ENCODE peak calls at places on chromosomes 12 and 14, in six cellular contexts. W, T, H, K, N and S are unnamed samples.

GRCh38 chr14:64966976-64967375 is 5.2 kb downstream of the RAB15 start:
- DNase-seq in T (no peak), H (no peak), W (no peak), N (no peak), K (peak), S (no peak)

GRCh38 chr14:96584907-96585671 is 82.9 kb downstream of the PAPOLA start:
- DNase-seq in T (no peak), K (no peak), N (no peak), W (no peak), H (no peak), S (no peak)

GRCh38 chr14:103724116-103724515 is 8.5 kb downstream of the ZFYVE21 start:
- DNase-seq in K (no peak), N (peak), H (no peak), W (no peak), T (peak), S (peak)

GRCh38 chr14:78519863-78520262 is 349.7 kb downstream of the NRXN3 start:
- DNase-seq in W (peak), N (no peak), H (peak), K (peak), T (no peak), S (peak)

GRCh38 chr12:32517966-32518365 is 118.6 kb downstream of the FGD4 start:
- DNase-seq in N (no peak), K (no peak), W (no peak), T (no peak), H (no peak), S (no peak)

GRCh38 chr14:61197416-61197815 is 83.7 kb downstream of the TMEM30B start:
- DNase-seq in H (no peak), N (no peak), W (no peak), T (no peak), K (no peak), S (no peak)

GRCh38 chr14:61585598-61586538 is 109.4 kb upstream of the HIF1A start:
- DNase-seq in T (peak), N (no peak), K (peak), W (no peak), H (no peak), S (peak)

GRCh38 chr12:9509464-9510166 is 98.1 kb downstream of the KLRB1 start:
- DNase-seq in K (no peak), H (no peak), T (no peak), W (peak), N (no peak), S (no peak)

GRCh38 chr12:124854637-124855184 is 9.0 kb downstream of the SCARB1 start:
- DNase-seq in W (no peak), H (no peak), K (no peak), T (no peak), N (no peak), S (no peak)

GRCh38 chr12:113416091-113416754 is 6.0 kb upstream of the SDSL start:
- DNase-seq in K (no peak), N (no peak), W (no peak), H (no peak), T (no peak), S (no peak)

GRCh38 chr14:32702088-32702487 is 236.6 kb upstream of the NPAS3 start:
- DNase-seq in K (no peak), T (no peak), W (no peak), H (no peak), N (no peak), S (no peak)

GRCh38 chr12:5395443-5396401 is 36.2 kb upstream of the NTF3 start:
- DNase-seq in N (no peak), T (no peak), W (no peak), K (no peak), H (no peak), S (peak)

GRCh38 chr14:102362084-102362483 is 606 bp downstream of the CINP start:
- DNase-seq in N (no peak), T (no peak), K (peak), H (no peak), W (peak), S (no peak)

GRCh38 chr12:130765186-130765659 is 49.1 kb upstream of the RIMBP2 start:
- DNase-seq in H (no peak), W (peak), T (no peak), N (no peak), K (no peak), S (no peak)

GRCh38 chr12:123808167-123808566 is 46.1 kb downstream of the DNAH10 start:
- DNase-seq in H (no peak), N (no peak), K (peak), T (no peak), W (no peak), S (peak)

GRCh38 chr14:62209287-62209899 is 447.2 kb downstream of the SNAPC1 start:
- DNase-seq in N (no peak), T (no peak), K (no peak), W (no peak), H (no peak), S (no peak)

GRCh38 chr12:3164454-3165310 is 87.5 kb downstream of the TSPAN9 start:
- DNase-seq in K (peak), W (no peak), N (no peak), H (no peak), T (no peak), S (peak)

GRCh38 chr12:57368349-57369095 is 62.3 kb downstream of the R3HDM2 start:
- DNase-seq in H (no peak), W (no peak), N (no peak), K (peak), T (no peak), S (peak)

DNA sequence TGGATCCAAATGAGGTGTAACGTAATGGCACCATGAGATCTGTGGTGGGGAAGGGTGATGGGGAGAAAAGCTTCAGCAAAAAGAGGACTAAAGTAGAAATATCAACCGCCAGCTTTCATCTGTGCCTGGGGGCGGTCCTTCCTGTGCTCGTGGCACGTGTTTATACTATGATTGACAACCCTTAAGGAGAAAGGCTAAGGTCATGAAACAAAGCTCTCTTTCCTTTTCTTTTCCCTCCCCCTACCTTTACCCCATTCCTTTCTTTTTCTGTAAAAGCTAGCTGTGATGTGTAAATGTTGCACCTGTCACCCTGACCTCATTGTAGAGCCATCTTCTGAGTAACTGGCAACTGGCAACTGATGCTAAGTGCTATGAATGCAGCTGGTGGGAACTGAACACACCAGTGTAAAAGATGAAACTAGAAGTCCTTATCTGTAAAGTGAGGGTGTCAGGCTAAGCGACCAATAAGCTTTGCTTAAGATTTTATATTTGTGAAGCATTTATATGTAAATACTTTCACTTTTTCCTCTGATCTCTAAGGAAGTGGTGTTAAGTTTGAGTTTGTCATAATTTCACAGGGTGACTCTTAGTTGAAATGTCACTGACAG is 102.8 kb upstream of the BCAT1 start:
- DNase-seq in N (no peak), K (no peak), W (peak), T (no peak), H (no peak), S (peak)
- H3K4me3 ChIP-seq in N (peak), K (no peak), W (peak), T (no peak), H (no peak), S (no peak)

GRCh38 chr12:76020281-76020680 is 11.3 kb downstream of the PHLDA1 start:
- DNase-seq in T (no peak), H (no peak), N (no peak), W (no peak), K (no peak), S (peak)
- H3K27ac ChIP-seq in T (no peak), H (no peak), N (no peak), W (no peak), K (peak), S (peak)

GRCh38 chr12:14958361-14959125 is 2.9 kb downstream of the ARHGDIB start:
- DNase-seq in N (no peak), K (no peak), W (no peak), T (no peak), H (no peak), S (no peak)

GRCh38 chr12:14960548-14961465 is 594 bp downstream of the ARHGDIB start:
- DNase-seq in W (peak), H (no peak), N (no peak), T (peak), K (no peak), S (peak)

GRCh38 chr12:14959916-14960315 is 1.5 kb downstream of the ARHGDIB start:
- DNase-seq in T (no peak), H (no peak), N (no peak), W (no peak), K (no peak), S (no peak)

GRCh38 chr12:14959126-14959440 is 2.3 kb downstream of the ARHGDIB start:
- DNase-seq in N (no peak), K (no peak), H (no peak), T (no peak), W (no peak), S (no peak)

DNA sequence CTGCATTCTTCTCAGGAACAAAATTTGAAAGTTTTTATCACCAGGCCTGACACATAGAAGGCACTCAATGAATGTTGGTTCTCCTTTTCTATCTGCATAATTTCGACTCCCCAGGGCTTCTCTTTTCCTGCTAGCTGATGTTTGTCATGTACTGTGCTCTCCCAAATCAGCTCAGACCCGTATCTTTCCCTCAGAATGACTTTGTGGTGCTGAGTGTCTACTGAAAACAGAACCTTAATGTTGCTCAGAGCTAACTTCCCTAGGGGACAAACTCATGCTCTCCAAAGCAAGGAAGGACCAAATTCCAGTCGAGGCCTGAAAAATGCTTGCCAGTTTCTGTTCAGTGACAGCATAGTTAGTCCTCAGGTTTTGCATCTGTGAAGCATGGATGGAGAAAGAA is 1.9 kb downstream of the ARHGDIB start:
- DNase-seq in K (no peak), H (no peak), T (no peak), N (no peak), W (no peak), S (no peak)
- H3K4me3 ChIP-seq in K (no peak), H (no peak), T (peak), N (peak), W (peak), S (peak)

GRCh38 chr12:31021809-31022492 is 51.7 kb upstream of the DDX11 start:
- DNase-seq in T (no peak), H (no peak), K (no peak), W (no peak), N (no peak), S (peak)

GRCh38 chr12:31019106-31019505 is 54.6 kb upstream of the DDX11 start:
- DNase-seq in W (no peak), N (no peak), T (no peak), K (no peak), H (no peak), S (no peak)

GRCh38 chr12:31021181-31021580 is 52.5 kb upstream of the DDX11 start:
- DNase-seq in N (no peak), T (no peak), H (no peak), W (peak), K (no peak), S (no peak)

GRCh38 chr12:31019561-31020308 is 53.9 kb upstream of the DDX11 start:
- DNase-seq in W (no peak), T (no peak), K (no peak), H (no peak), N (peak), S (no peak)

DNA sequence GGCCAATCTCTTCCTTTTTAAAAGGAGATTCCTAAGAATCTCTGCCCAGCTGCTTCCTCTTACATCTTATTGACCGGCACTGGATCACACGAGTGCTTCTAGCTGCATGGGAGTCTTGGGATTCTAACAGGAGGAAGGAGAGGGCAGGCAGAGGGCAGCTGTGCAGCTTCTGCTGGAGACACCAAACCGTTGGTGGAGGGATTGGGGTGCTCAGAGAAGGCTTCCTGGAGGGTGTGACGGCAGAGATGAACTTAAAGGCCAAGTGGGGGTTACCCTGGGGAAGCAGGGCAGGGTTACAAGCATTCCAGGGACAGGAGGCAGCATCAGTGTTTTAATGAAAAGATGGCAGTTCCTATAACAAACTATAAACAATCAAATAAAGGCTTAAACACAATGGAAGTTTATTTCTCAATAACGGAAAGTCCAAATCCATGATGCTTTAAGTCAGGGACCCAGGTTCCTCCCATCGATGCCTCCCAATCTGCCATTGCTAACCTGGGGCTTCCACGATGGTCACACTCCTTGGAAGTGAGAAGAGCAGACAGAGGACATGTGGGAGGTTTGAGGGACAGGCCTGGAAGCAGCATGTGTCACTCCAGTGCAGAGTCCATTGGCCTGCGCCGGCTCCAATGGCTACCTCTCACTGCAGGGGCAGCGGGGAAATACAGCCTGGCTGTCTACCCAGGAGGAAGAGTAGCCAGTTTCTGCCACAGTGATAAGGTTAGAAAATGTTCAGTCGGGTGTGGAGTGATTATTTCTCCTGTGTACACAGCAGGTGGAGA is 53.1 kb upstream of the DDX11 start:
- DNase-seq in T (no peak), K (no peak), W (no peak), H (no peak), N (peak), S (no peak)
- H3K27ac ChIP-seq in T (no peak), K (no peak), W (peak), H (no peak), N (no peak), S (no peak)